ENCODE peak calls at places on chromosome 15, in six cellular contexts. K, X, U, M, I and J are unnamed samples.

GRCh38 chr15:45710657-45711056 is 75.8 kb downstream of the SQOR start:
- DNase-seq in K (no peak), X (no peak), U (no peak), M (no peak), I (no peak), J (no peak)

GRCh38 chr15:74221399-74222230 is 14.5 kb upstream of the CCDC33 start:
- DNase-seq in K (no peak), X (no peak), U (no peak), M (no peak), I (no peak), J (no peak)

GRCh38 chr15:82122754-82123400 is 77.1 kb upstream of the MEX3B start:
- DNase-seq in K (no peak), X (no peak), U (no peak), M (peak; percentile 20), I (peak; percentile 99), J (peak; percentile 99)

GRCh38 chr15:66249623-66250174 is 3.9 kb downstream of the MEGF11 start:
- DNase-seq in K (no peak), X (no peak), U (no peak), M (no peak), I (no peak), J (no peak)

GRCh38 chr15:100784493-100785180 is 95.0 kb upstream of the ALDH1A3 start:
- DNase-seq in K (no peak), X (no peak), U (no peak), M (peak; percentile 18), I (no peak), J (no peak)

GRCh38 chr15:29681946-29682345 is 140.3 kb downstream of the TJP1 start:
- DNase-seq in K (no peak), X (no peak), U (no peak), M (no peak), I (no peak), J (no peak)

GRCh38 chr15:55708720-55709119 is 34.2 kb downstream of the PRTG start:
- DNase-seq in K (no peak), X (no peak), U (no peak), M (no peak), I (peak; percentile 6), J (no peak)

GRCh38 chr15:31367021-31367729 is 40.5 kb downstream of the KLF13 start:
- DNase-seq in K (no peak), X (peak; percentile 61), U (peak; percentile 76), M (no peak), I (no peak), J (no peak)

GRCh38 chr15:55741592-55742497 is 1.1 kb downstream of the PRTG start:
- DNase-seq in K (no peak), X (no peak), U (no peak), M (no peak), I (peak; percentile 2), J (peak; percentile 18)

GRCh38 chr15:55253580-55253979 is 36.0 kb downstream of the RAB27A start:
- DNase-seq in K (no peak), X (no peak), U (no peak), M (no peak), I (peak; percentile 19), J (peak; percentile 83)

GRCh38 chr15:95558131-95558530 is 772.4 kb upstream of the NR2F2 start:
- DNase-seq in K (no peak), X (no peak), U (no peak), M (no peak), I (no peak), J (peak; percentile 47)

GRCh38 chr15:39427705-39428104 is 153.2 kb upstream of the THBS1 start:
- DNase-seq in K (no peak), X (no peak), U (no peak), M (no peak), I (no peak), J (no peak)

GRCh38 chr15:101168463-101168824 is 83.4 kb downstream of the CHSY1 start:
- DNase-seq in K (peak; percentile 82), X (no peak), U (no peak), M (no peak), I (no peak), J (peak; percentile 89)

GRCh38 chr15:69562564-69562963 is 109.9 kb downstream of the RPLP1 start:
- DNase-seq in K (no peak), X (no peak), U (no peak), M (no peak), I (no peak), J (no peak)

GRCh38 chr15:83992356-83993031 is 243.1 kb upstream of the GOLGA6L4 start:
- DNase-seq in K (no peak), X (no peak), U (no peak), M (no peak), I (no peak), J (no peak)

GRCh38 chr15:80609512-80609946 is 85.6 kb upstream of the ABHD17C start:
- DNase-seq in K (no peak), X (no peak), U (peak; percentile 55), M (no peak), I (no peak), J (no peak)

GRCh38 chr15:79008666-79009065 is 63.8 kb upstream of the CTSH start:
- DNase-seq in K (peak; percentile 25), X (no peak), U (peak; percentile 35), M (no peak), I (no peak), J (no peak)

DNA sequence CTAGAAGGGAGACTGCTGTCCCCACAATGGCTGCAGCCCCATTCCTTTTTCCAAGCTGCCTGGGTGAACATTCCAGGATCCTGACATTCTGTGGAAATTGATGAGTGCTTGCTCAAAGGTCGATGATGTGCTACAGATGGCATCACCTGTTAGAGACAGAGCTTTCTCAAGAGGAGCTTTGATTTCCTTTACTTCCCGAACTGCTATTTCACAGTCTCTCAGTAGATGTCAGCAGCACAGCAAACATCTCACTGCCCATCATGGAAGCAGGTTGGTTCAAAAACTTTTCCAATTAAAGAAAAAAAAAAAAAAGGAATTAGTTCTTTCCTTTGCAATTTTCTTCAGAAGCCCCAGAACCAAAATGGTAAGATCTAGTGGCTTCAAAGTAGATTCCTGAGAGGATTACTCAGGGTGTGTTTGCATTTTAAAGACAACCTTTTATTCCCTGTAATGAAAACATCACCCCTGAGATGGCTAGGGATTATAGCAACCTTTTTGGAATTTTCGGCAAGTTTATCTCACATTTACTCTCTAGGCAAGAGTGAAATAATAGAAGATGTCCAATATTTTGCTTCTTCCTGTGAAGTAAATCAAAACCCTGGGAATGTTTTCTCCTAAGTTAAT is 44.8 kb downstream of the POLR2M start:
- DNase-seq in K (no peak), X (no peak), U (no peak), M (no peak), I (peak; percentile 37), J (peak; percentile 56)
- TF ChIP-seq CTCF in K (peak; percentile 18), X (peak; percentile 47), U (peak; percentile 57), M (peak; percentile 69), I (peak; percentile 76), J (peak; percentile 78)

GRCh38 chr15:99592135-99592845 is 26.5 kb downstream of the MEF2A start:
- DNase-seq in K (no peak), X (no peak), U (no peak), M (no peak), I (peak; percentile 50), J (peak; percentile 56)

GRCh38 chr15:99590913-99591646 is 25.3 kb downstream of the MEF2A start:
- DNase-seq in K (no peak), X (no peak), U (no peak), M (no peak), I (no peak), J (no peak)

GRCh38 chr15:99593070-99593469 is 27.3 kb downstream of the MEF2A start:
- DNase-seq in K (no peak), X (no peak), U (no peak), M (no peak), I (no peak), J (no peak)

GRCh38 chr15:99586121-99586520 is 20.3 kb downstream of the MEF2A start:
- DNase-seq in K (no peak), X (no peak), U (no peak), M (no peak), I (no peak), J (no peak)

GRCh38 chr15:99589801-99590200 is 24.0 kb downstream of the MEF2A start:
- DNase-seq in K (no peak), X (no peak), U (no peak), M (no peak), I (no peak), J (no peak)
- TF ChIP-seq CTCF in K (no peak), X (no peak), U (no peak), M (no peak), I (no peak), J (no peak)

DNA sequence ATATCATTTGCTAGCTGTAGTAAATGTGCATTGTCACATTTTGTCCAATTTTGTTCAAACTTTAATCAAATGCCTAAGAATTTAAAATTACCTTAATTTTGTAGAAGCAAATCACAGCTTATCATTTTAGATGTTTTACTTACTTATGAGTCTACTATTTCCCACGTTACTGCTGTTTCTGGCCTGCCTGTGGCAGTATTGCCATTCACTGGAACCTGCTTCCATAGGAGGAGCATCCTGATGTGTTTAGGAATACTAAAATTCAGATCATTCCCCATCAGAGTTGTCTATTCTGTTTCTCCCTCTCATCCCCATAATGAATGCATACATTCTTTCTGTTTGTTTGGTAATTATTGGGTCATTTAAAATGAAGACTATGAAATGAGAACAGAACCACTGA is 119.5 kb upstream of the SNRPN start:
- DNase-seq in K (no peak), X (no peak), U (no peak), M (no peak), I (no peak), J (no peak)
- TF ChIP-seq CTCF in K (no peak), X (no peak), U (no peak), M (no peak), I (no peak), J (no peak)

DNA sequence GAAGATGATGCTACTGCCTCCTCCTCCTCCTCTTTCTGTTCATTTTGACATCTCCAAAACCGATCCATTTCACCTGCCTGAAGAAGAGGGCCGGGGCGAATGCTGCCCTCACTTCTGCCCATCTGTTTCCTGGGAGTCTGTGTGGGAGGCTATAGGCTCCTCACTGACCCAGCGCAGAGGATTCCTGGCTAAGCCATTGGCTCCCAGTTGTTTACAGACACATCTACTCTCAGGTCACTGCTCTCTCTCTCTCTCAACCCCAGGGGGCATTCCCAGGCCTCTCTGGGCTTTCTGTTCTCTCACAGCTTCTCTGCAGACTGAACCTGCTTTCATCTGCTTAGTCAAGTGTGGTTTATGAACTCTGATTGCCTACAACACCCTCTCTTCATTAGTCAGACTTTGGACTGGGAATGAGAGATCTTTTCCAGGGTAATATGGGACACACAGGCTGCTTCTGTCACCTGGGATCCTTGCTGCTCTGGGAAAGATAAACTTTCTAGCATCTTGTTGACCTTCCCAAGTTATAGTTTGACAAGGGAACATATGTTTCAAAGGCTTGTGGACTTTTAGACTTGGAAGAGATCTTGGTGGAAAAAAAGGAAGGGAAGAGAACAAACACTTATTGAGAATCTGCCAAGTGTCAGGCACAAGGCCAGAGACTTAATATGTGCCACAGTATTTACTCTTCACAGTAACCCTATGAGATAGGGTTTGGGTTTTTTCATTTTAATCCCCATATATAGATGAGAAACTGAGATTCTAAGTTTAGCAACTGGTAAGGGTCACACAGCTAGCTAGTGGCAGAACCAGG is 30.2 kb upstream of the USP3 start:
- DNase-seq in K (no peak), X (no peak), U (no peak), M (no peak), I (peak; percentile 86), J (peak; percentile 85)
- TF ChIP-seq CTCF in K (no peak), X (no peak), U (peak; percentile 7), M (no peak), I (peak; percentile 43), J (no peak)